ENCODE peak calls at places on chromosomes 16 and 17, in six cellular contexts. P, Q, T, Z, H and A are unnamed samples.

GRCh38 chr17:68238894-68239293 is 8.9 kb upstream of the AMZ2 start:
- DNase-seq in P (no peak), Q (no peak), T (no peak), Z (no peak), H (no peak), A (no peak)

GRCh38 chr17:81999975-82000802 is 22.5 kb downstream of the CENPX start:
- DNase-seq in P (no peak), Q (no peak), T (peak), Z (peak), H (no peak), A (no peak)

GRCh38 chr16:29831490-29831889 is 11.2 kb downstream of the MVP start:
- DNase-seq in P (no peak), Q (no peak), T (no peak), Z (no peak), H (no peak), A (no peak)

GRCh38 chr16:1819611-1820010 is 7.0 kb downstream of the HAGH start:
- DNase-seq in P (no peak), Q (no peak), T (no peak), Z (no peak), H (no peak), A (no peak)

GRCh38 chr17:1147664-1148063 is 32.1 kb downstream of the ABR start:
- DNase-seq in P (peak), Q (no peak), T (peak), Z (peak), H (no peak), A (no peak)

GRCh38 chr16:70737377-70738082 is 51.7 kb upstream of the MTSS2 start:
- DNase-seq in P (no peak), Q (peak), T (no peak), Z (no peak), H (peak), A (peak)

GRCh38 chr17:16975744-16976625 is 4.1 kb upstream of the TNFRSF13B start:
- DNase-seq in P (no peak), Q (peak), T (peak), Z (no peak), H (no peak), A (no peak)

GRCh38 chr17:81097943-81098308 is 63.0 kb downstream of the BAIAP2 start:
- DNase-seq in P (peak), Q (no peak), T (no peak), Z (peak), H (no peak), A (no peak)

GRCh38 chr17:15414502-15415348 is 52.7 kb downstream of the CDRT4 start:
- DNase-seq in P (no peak), Q (no peak), T (no peak), Z (no peak), H (no peak), A (no peak)

GRCh38 chr17:13557077-13557476 is 44.7 kb downstream of the HS3ST3A1 start:
- DNase-seq in P (no peak), Q (no peak), T (no peak), Z (no peak), H (no peak), A (no peak)

GRCh38 chr16:23635958-23636357 is 5.2 kb downstream of the PALB2 start:
- DNase-seq in P (no peak), Q (no peak), T (no peak), Z (no peak), H (no peak), A (no peak)

GRCh38 chr17:31830971-31831755 is 27.9 kb downstream of the COPRS start:
- DNase-seq in P (no peak), Q (no peak), T (no peak), Z (no peak), H (no peak), A (no peak)

GRCh38 chr16:53892155-53892554 is 188.2 kb downstream of the FTO start:
- DNase-seq in P (peak), Q (no peak), T (peak), Z (peak), H (no peak), A (no peak)

GRCh38 chr17:1557355-1558095 is 5.1 kb downstream of the PITPNA start:
- DNase-seq in P (no peak), Q (no peak), T (no peak), Z (no peak), H (no peak), A (no peak)

GRCh38 chr17:66264696-66265095 is 35.5 kb upstream of the APOH start:
- DNase-seq in P (no peak), Q (no peak), T (no peak), Z (no peak), H (no peak), A (no peak)

GRCh38 chr16:68972008-68972407 is 128.7 kb downstream of the TANGO6 start:
- DNase-seq in P (no peak), Q (no peak), T (peak), Z (no peak), H (no peak), A (no peak)

GRCh38 chr17:56891751-56892150 is 22.1 kb downstream of the TRIM25 start:
- DNase-seq in P (peak), Q (no peak), T (peak), Z (no peak), H (no peak), A (no peak)

GRCh38 chr17:77645441-77646430 is 312.8 kb upstream of the TNRC6C start:
- DNase-seq in P (no peak), Q (no peak), T (no peak), Z (no peak), H (no peak), A (no peak)

GRCh38 chr16:2429771-2430663 is 770 bp downstream of the CCNF start:
- DNase-seq in P (no peak), Q (no peak), T (no peak), Z (peak), H (no peak), A (no peak)

GRCh38 chr16:50671644-50672260 is 9.4 kb downstream of the SNX20 start:
- DNase-seq in P (peak), Q (no peak), T (peak), Z (peak), H (no peak), A (no peak)

GRCh38 chr17:19771971-19772630 is 24.0 kb upstream of the ALDH3A1 start:
- DNase-seq in P (no peak), Q (no peak), T (no peak), Z (no peak), H (no peak), A (no peak)

GRCh38 chr17:12180644-12181261 is 160.1 kb downstream of the MAP2K4 start:
- DNase-seq in P (peak), Q (peak), T (no peak), Z (peak), H (no peak), A (no peak)

GRCh38 chr17:62804822-62805221 is 3.3 kb downstream of the MARCHF10 start:
- DNase-seq in P (no peak), Q (no peak), T (no peak), Z (no peak), H (no peak), A (no peak)

GRCh38 chr16:67393111-67393789 is at the start of gene TPPP3:
- DNase-seq in P (peak), Q (no peak), T (peak), Z (peak), H (no peak), A (no peak)

GRCh38 chr16:11383481-11384183 is 38.4 kb downstream of the RMI2 start:
- DNase-seq in P (no peak), Q (no peak), T (no peak), Z (no peak), H (no peak), A (no peak)

GRCh38 chr16:86448306-86448705 is 62.0 kb upstream of the FOXF1 start:
- DNase-seq in P (no peak), Q (no peak), T (no peak), Z (no peak), H (no peak), A (no peak)

GRCh38 chr16:11134722-11135121 is 121.3 kb downstream of the SOCS1 start:
- DNase-seq in P (no peak), Q (no peak), T (no peak), Z (no peak), H (no peak), A (no peak)

GRCh38 chr17:31226373-31226772 is 70.7 kb downstream of the OMG start:
- DNase-seq in P (no peak), Q (no peak), T (no peak), Z (no peak), H (no peak), A (no peak)

GRCh38 chr17:42107597-42108576 is 4.6 kb downstream of the DHX58 start:
- DNase-seq in P (peak), Q (no peak), T (peak), Z (no peak), H (peak), A (peak)

GRCh38 chr17:81096741-81097133 is 61.8 kb downstream of the BAIAP2 start:
- DNase-seq in P (no peak), Q (no peak), T (no peak), Z (no peak), H (no peak), A (no peak)

GRCh38 chr16:76190059-76190458 is 87.1 kb upstream of the CNTNAP4 start:
- DNase-seq in P (no peak), Q (no peak), T (no peak), Z (no peak), H (no peak), A (no peak)

GRCh38 chr17:21358682-21359482 is 17.3 kb upstream of the KCNJ12 start:
- DNase-seq in P (no peak), Q (no peak), T (no peak), Z (no peak), H (no peak), A (no peak)

GRCh38 chr16:71883193-71883848 is 661 bp downstream of the ZNF821 start:
- DNase-seq in P (peak), Q (no peak), T (peak), Z (no peak), H (no peak), A (peak)

GRCh38 chr16:87505834-87506233 is 13.0 kb upstream of the ZCCHC14 start:
- DNase-seq in P (no peak), Q (no peak), T (no peak), Z (no peak), H (no peak), A (no peak)
- TF ChIP-seq TAF1 in P (no peak), Q (no peak), T (no peak), Z (no peak), H (no peak), A (no peak)

DNA sequence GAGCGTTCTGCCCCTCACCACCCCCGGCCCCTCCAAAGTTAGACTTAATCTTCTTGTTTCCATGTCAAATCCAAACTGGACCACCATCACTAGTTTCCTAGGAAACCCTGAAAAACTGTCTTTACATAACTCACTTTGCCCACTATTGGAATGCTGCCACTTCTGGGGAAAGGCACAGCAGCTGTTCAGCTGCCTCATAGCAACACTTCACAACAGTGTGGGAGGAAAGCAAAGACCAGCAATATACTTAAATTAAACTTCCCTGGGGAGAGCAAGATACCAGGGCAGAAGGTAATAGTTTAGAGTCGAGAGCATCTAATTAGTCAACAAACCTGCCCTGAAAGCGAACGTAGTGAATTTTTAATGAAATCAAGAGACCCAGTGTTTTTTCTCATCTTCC is 452.3 kb downstream of the KCNJ2 start:
- DNase-seq in P (no peak), Q (no peak), T (no peak), Z (no peak), H (no peak), A (no peak)
- TF ChIP-seq POLR2A in P (no peak), Q (no peak), T (no peak), Z (no peak), H (no peak), A (no peak)

DNA sequence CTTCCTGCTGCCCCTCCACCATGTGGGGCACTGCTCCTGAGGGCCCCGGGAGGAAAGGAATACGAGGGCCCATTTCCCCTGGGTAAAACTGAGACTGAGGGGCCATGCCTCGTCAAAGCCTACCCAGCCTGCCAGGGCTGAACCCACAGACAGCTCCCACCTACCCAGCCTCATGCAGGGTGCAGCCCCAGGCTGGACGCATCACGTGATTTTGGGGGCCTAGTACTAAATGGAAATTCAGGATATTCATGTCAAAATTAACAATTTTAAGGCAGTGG is 3.4 kb upstream of the OSGIN1 start:
- DNase-seq in P (no peak), Q (no peak), T (no peak), Z (no peak), H (no peak), A (no peak)
- TF ChIP-seq TAF1 in P (no peak), Q (no peak), T (no peak), Z (no peak), H (no peak), A (no peak)

GRCh38 chr16:46793841-46794240 is 37.1 kb downstream of the C16orf87 start:
- DNase-seq in P (no peak), Q (no peak), T (no peak), Z (no peak), H (no peak), A (no peak)

GRCh38 chr16:46790599-46791270 is 40.2 kb downstream of the C16orf87 start:
- DNase-seq in P (no peak), Q (no peak), T (no peak), Z (peak), H (no peak), A (no peak)

GRCh38 chr16:46787909-46788308 is 39.8 kb upstream of the MYLK3 start:
- DNase-seq in P (no peak), Q (peak), T (no peak), Z (no peak), H (no peak), A (no peak)

GRCh38 chr16:46789075-46789474 is 40.9 kb upstream of the MYLK3 start:
- DNase-seq in P (no peak), Q (no peak), T (no peak), Z (peak), H (no peak), A (no peak)

DNA sequence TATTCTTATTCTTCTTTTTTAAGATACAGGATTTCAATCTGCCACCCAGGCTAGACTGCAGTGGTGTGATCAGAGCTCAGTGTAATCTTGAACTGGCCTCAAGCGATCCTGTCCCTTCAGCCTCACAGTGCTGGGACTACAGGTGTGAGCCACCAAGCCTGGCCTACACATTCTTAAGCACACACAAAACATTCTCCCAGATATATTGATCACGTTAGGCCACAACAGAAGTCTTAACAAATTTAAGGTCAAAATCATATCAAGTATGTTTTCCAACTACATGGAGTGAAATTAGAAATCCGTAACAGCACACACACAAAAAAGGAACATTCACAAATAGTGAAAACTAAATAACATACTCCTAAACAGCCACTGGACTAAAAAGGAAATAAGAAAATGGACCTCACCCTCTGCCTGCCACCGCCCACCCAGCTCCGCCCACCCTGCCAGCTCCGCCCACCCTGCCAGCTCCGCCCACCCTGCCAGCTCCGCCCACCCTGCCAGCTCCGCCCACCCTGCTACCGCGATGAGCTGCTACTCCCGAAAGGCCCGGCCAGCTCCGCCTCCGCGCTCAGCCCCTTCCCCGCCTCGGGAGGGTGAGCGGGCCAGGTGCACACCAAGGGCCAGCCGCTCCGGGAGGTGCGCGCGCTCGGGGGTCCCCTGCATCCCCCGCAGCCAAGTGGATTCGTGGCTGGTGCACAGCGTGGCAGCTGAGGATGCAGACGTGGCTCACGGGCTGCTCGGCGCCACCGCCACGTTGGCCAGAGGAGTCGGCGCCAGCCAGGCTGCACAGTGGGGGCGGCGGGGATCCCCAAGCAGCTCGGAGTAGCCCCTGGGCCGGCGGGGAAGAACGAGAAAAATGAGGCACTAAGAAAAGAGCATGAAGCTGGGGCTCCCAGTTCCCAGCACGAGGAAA is 41.2 kb downstream of the C16orf87 start:
- DNase-seq in P (peak), Q (peak), T (peak), Z (peak), H (peak), A (peak)
- TF ChIP-seq POLR2A in P (peak), Q (peak), T (peak), Z (peak), H (peak), A (peak)